ENCODE peak calls at places on chromosomes 16 and 17, in nine cellular contexts. O is RCC 7860, V is non-pigmented ciliary epithelial cell, M is GM12878, F is A549, G is fibroblast of gingiva, K is DMS153, N is neural progenitor cell, P is Panc1. A is an unnamed sample.

GRCh38 chr17:47838636-47839035 is 2.4 kb downstream of the SCRN2 start:
- DNase-seq in O (no peak), K (no peak), M (no peak), N (no peak), F (no peak), V (no peak), G (no peak), P (no peak), A (no peak)

GRCh38 chr16:57637020-57637419 is 8.6 kb downstream of the ADGRG1 start:
- DNase-seq in N (no peak), F (no peak), O (no peak), P (no peak), K (no peak), M (no peak), G (peak; percentile 7), V (no peak), A (no peak)

GRCh38 chr17:38600416-38600815 is 5.3 kb downstream of the SRCIN1 start:
- DNase-seq in P (no peak), M (no peak), F (no peak), O (no peak), G (no peak), V (no peak), K (no peak), N (peak; percentile 34), A (peak; percentile 24)

GRCh38 chr16:89187337-89188063 is 12.8 kb downstream of the SLC22A31 start:
- DNase-seq in F (no peak), G (no peak), P (no peak), N (peak; percentile 42), M (no peak), V (no peak), K (no peak), O (peak; percentile 6), A (no peak)

GRCh38 chr17:6254036-6254435 is 180.9 kb downstream of the AIPL1 start:
- DNase-seq in P (no peak), N (no peak), K (no peak), G (no peak), V (no peak), O (peak; percentile 38), M (no peak), F (no peak), A (no peak)

GRCh38 chr17:2172447-2172938 is 117.6 kb downstream of the HIC1 start:
- DNase-seq in N (peak; percentile 27), M (no peak), O (peak; percentile 57), K (no peak), G (no peak), V (no peak), P (no peak), F (no peak), A (no peak)

GRCh38 chr16:53492499-53492898 is 10.5 kb downstream of the AKTIP start:
- DNase-seq in N (no peak), P (no peak), F (no peak), K (no peak), O (no peak), G (no peak), M (no peak), V (no peak), A (no peak)

GRCh38 chr17:81094744-81095607 is 60.0 kb downstream of the BAIAP2 start:
- DNase-seq in G (peak; percentile 98), N (peak; percentile 88), P (peak; percentile 67), V (peak; percentile 99), M (peak; percentile 21), K (peak; percentile 85), O (peak; percentile 100), F (peak; percentile 95), A (peak; percentile 92)

GRCh38 chr17:82023447-82024241 is 539 bp downstream of the LRRC45 start:
- DNase-seq in V (no peak), F (peak; percentile 39), N (no peak), M (no peak), K (no peak), O (no peak), G (no peak), P (no peak), A (peak; percentile 64)

GRCh38 chr17:77959216-77959925 is 868 bp downstream of the TNRC6C start:
- DNase-seq in K (no peak), N (peak; percentile 63), V (no peak), P (no peak), G (no peak), M (no peak), F (peak; percentile 48), O (no peak), A (peak; percentile 69)

GRCh38 chr17:75561927-75562603 is 25.5 kb upstream of the MYO15B start:
- DNase-seq in N (no peak), F (no peak), V (no peak), K (no peak), G (no peak), O (peak; percentile 52), P (no peak), M (no peak), A (no peak)

GRCh38 chr17:79243603-79243990 is 169.0 kb downstream of the ENGASE start:
- DNase-seq in N (no peak), P (no peak), K (no peak), F (no peak), M (no peak), V (no peak), O (no peak), G (no peak), A (no peak)

GRCh38 chr16:17359778-17360177 is 111.0 kb downstream of the XYLT1 start:
- DNase-seq in P (no peak), F (no peak), N (no peak), M (no peak), O (no peak), G (peak; percentile 31), K (no peak), V (no peak), A (peak; percentile 35)

GRCh38 chr16:84795338-84796053 is 24.3 kb upstream of the CRISPLD2 start:
- DNase-seq in V (peak; percentile 41), O (peak; percentile 64), N (no peak), F (no peak), G (peak; percentile 94), P (no peak), M (no peak), K (no peak), A (no peak)